ENCODE peak calls at places on chromosomes 16 and 17, in six cellular contexts. Q is right atrium auricular region, E is psoas muscle, Z is AG10803, I is colonic mucosa, W is AG04449. P is an unnamed sample.

GRCh38 chr16:50043358-50043757 is 18.3 kb downstream of the CNEP1R1 start:
- DNase-seq in Q (no peak), E (no peak), Z (no peak), I (no peak), W (no peak), P (no peak)

GRCh38 chr17:17063546-17064122 is 21.4 kb downstream of the MPRIP start:
- DNase-seq in Q (no peak), E (peak; percentile 86), Z (peak; percentile 44), I (no peak), W (no peak), P (no peak)

GRCh38 chr17:45091778-45092425 is 30.8 kb downstream of the NMT1 start:
- DNase-seq in Q (no peak), E (no peak), Z (peak; percentile 36), I (no peak), W (no peak), P (no peak)

GRCh38 chr16:56793504-56793903 is 63.6 kb downstream of the NUP93 start:
- DNase-seq in Q (no peak), E (no peak), Z (peak; percentile 41), I (no peak), W (no peak), P (no peak)

GRCh38 chr16:57513371-57514102 is 22.8 kb downstream of the CCDC102A start:
- DNase-seq in Q (no peak), E (no peak), Z (no peak), I (peak; percentile 58), W (no peak), P (no peak)

GRCh38 chr16:59047114-59047513 is 313.0 kb upstream of the GOT2 start:
- DNase-seq in Q (no peak), E (no peak), Z (no peak), I (no peak), W (no peak), P (no peak)

GRCh38 chr17:39114744-39115534 is 36.5 kb downstream of the PLXDC1 start:
- DNase-seq in Q (no peak), E (peak; percentile 23), Z (peak; percentile 69), I (no peak), W (no peak), P (no peak)

GRCh38 chr17:17581509-17581908 is 10.0 kb downstream of the PEMT start:
- DNase-seq in Q (no peak), E (no peak), Z (no peak), I (no peak), W (no peak), P (no peak)

GRCh38 chr16:51767564-51767963 is 616.5 kb upstream of the SALL1 start:
- DNase-seq in Q (no peak), E (no peak), Z (no peak), I (no peak), W (no peak), P (no peak)

GRCh38 chr17:7392696-7393612 is 1.4 kb downstream of the PLSCR3 start:
- DNase-seq in Q (no peak), E (no peak), Z (no peak), I (no peak), W (no peak), P (no peak)

GRCh38 chr17:1976000-1976682 is 49.0 kb downstream of the RTN4RL1 start:
- DNase-seq in Q (no peak), E (no peak), Z (no peak), I (no peak), W (no peak), P (no peak)

GRCh38 chr17:66468241-66469087 is 166.1 kb downstream of the PRKCA start:
- DNase-seq in Q (no peak), E (no peak), Z (peak; percentile 62), I (no peak), W (no peak), P (no peak)

GRCh38 chr17:2085648-2085949 is 30.7 kb downstream of the HIC1 start:
- DNase-seq in Q (no peak), E (peak; percentile 69), Z (peak; percentile 80), I (peak; percentile 39), W (no peak), P (no peak)

GRCh38 chr17:49210158-49211029 is at the start of the genes ABI3 and GNGT2:
- DNase-seq in Q (no peak), E (peak; percentile 43), Z (no peak), I (peak; percentile 55), W (no peak), P (no peak)

DNA sequence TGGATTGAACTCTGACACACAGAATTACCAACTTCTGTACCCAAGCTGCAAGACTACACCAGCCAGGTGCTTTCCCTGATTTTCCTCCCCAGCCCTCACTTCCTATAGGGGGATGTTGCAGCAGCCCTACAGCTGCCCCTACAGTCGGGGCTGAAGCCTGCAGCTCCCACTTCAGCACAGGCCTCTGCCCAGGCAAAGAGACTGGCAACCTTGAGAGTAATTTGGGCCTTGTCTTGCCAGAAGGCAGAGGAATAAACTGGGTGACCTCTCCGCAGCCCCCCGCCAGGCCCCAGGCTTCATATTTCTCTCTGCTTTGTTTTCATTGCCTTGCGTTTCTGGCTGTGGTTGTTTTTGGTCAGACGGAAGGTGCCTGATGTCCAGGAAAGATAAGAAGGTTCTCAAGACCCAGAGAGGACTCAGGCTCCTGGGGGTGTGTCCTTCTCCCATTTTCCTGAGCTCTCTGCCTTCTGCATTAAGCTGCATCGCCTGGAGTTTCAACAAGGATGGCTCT is 32.0 kb downstream of the SLC6A4 start:
- DNase-seq in Q (no peak), E (no peak), Z (no peak), I (no peak), W (no peak), P (no peak)
- TF ChIP-seq CTCF in Q (no peak), E (no peak), Z (no peak), I (no peak), W (no peak), P (no peak)

GRCh38 chr17:32345953-32346600 is 3.9 kb upstream of the ZNF207 start:
- DNase-seq in Q (no peak), E (no peak), Z (no peak), I (no peak), W (no peak), P (no peak)

GRCh38 chr17:32341857-32342602 is at the start of gene C17orf75:
- DNase-seq in Q (peak; percentile 74), E (peak; percentile 80), Z (peak; percentile 75), I (peak; percentile 81), W (no peak), P (peak; percentile 86)

GRCh38 chr17:32341141-32341856 is 674 bp downstream of the C17orf75 start:
- DNase-seq in Q (peak; percentile 46), E (no peak), Z (no peak), I (peak; percentile 36), W (no peak), P (no peak)

GRCh38 chr17:32348483-32348800 is 1.5 kb upstream of the ZNF207 start:
- DNase-seq in Q (no peak), E (no peak), Z (no peak), I (peak; percentile 40), W (no peak), P (no peak)

DNA sequence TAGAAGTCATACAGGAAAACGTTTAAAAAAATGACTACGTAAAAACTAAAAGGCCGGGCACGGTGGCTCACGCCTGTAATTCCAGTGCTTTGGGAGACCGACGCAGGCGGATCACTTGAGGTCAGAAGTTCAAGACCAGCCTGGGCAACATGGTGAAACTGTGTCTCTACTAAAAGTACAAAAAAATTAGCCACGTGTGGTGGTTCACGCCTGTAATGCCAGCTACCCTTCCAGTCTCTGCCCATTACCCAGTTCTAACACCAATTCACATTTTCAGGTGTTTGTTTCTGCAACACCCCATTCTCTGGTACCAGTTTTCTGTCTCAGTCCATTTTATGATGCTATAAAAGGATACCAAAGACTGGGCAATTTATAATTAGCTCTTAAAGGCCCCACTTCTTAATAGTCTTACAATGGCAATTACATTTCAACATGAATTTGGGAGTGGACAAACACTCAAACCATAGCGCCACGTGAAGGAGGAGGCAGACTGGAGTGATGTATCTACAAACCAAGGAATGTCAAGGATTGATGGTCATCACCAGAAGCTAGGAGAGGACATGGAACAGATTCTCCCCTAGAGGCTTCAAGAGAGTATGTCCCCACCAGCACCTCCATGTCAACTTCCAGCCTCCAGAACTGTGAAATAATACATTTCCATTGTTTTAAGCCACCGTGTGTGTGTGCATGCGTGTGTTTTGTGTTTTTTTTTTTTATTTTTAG is 791 bp upstream of the C17orf75 start:
- DNase-seq in Q (no peak), E (no peak), Z (no peak), I (no peak), W (no peak), P (no peak)
- TF ChIP-seq CTCF in Q (no peak), E (no peak), Z (no peak), I (no peak), W (no peak), P (peak; percentile 30)

GRCh38 chr16:8893426-8893825 is 11.3 kb downstream of the LITAFD start:
- DNase-seq in Q (no peak), E (no peak), Z (no peak), I (no peak), W (no peak), P (no peak)

GRCh38 chr16:8893976-8894690 is 12.0 kb downstream of the LITAFD start:
- DNase-seq in Q (no peak), E (no peak), Z (no peak), I (no peak), W (no peak), P (no peak)

GRCh38 chr16:8892101-8892575 is 10.0 kb downstream of the LITAFD start:
- DNase-seq in Q (no peak), E (peak; percentile 53), Z (no peak), I (no peak), W (no peak), P (no peak)

GRCh38 chr16:8898660-8899318 is 16.6 kb downstream of the LITAFD start:
- DNase-seq in Q (no peak), E (no peak), Z (no peak), I (no peak), W (no peak), P (no peak)

GRCh38 chr16:8894736-8895334 is 12.7 kb downstream of the LITAFD start:
- DNase-seq in Q (no peak), E (no peak), Z (no peak), I (no peak), W (no peak), P (no peak)
- TF ChIP-seq CTCF in Q (no peak), E (no peak), Z (no peak), I (no peak), W (no peak), P (no peak)

GRCh38 chr17:37711113-37711512 is 33.7 kb downstream of the HNF1B start:
- DNase-seq in Q (no peak), E (no peak), Z (no peak), I (no peak), W (no peak), P (no peak)

GRCh38 chr17:37708008-37708615 is 36.7 kb downstream of the HNF1B start:
- DNase-seq in Q (no peak), E (no peak), Z (no peak), I (peak; percentile 86), W (no peak), P (no peak)

GRCh38 chr17:37713028-37713431 is 31.8 kb downstream of the HNF1B start:
- DNase-seq in Q (no peak), E (no peak), Z (no peak), I (no peak), W (no peak), P (no peak)

GRCh38 chr17:37708616-37709212 is 36.1 kb downstream of the HNF1B start:
- DNase-seq in Q (no peak), E (no peak), Z (no peak), I (peak; percentile 76), W (no peak), P (no peak)

DNA sequence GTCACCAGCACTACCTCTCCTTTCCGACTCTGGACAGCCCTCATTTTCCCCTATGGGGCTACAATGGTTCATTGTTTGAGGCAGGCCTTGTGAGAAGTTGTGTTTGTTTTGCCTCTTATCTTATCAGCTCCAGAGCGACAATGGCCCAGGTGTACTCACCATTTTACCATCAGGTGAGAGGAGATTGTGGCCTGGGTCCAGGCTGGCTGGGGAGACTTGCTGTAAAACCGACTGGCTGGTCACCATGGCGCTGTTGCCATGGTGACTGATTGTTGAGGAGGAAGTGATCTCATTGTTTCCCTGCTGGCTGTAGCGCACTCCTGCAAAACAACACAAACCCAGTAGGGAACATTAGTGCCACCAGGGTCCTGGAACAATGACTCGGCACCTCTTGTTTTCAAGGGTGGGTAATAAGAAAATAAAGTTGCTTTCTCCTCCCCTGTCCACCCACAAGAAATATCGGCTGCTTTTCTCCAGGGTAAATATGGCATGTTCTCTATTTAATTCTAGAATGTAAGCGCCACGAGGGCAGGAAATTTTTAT is 34.4 kb downstream of the HNF1B start:
- DNase-seq in Q (peak; percentile 58), E (no peak), Z (peak; percentile 42), I (peak; percentile 96), W (no peak), P (no peak)
- TF ChIP-seq CTCF in Q (no peak), E (no peak), Z (no peak), I (no peak), W (no peak), P (peak; percentile 59)

P was measured in type B pancreatic cell.